ENCODE peak calls at places on chromosomes 4 and X, in four cellular contexts. M is adrenal gland, Q is cardiac muscle cell, R is PC-9. N is an unnamed sample.

GRCh38 chrX:28581522-28581921 is 5.7 kb upstream of the IL1RAPL1 start:
- DNase-seq in M (no peak), R (no peak), Q (no peak), N (no peak)

GRCh38 chr4:153207561-153207960 is 3.3 kb downstream of the TRIM2 start:
- DNase-seq in R (no peak), Q (peak; percentile 29), M (peak; percentile 82), N (no peak)

GRCh38 chr4:84167579-84167978 is 331.5 kb downstream of the NKX6-1 start:
- DNase-seq in Q (no peak), M (no peak), R (no peak), N (no peak)

GRCh38 chr4:38097818-38098217 is 137.6 kb downstream of the PTTG2 start:
- DNase-seq in M (no peak), R (no peak), Q (no peak), N (no peak)

GRCh38 chr4:47531241-47531953 is 46.3 kb downstream of the ATP10D start:
- DNase-seq in Q (peak; percentile 84), R (peak; percentile 85), M (no peak), N (no peak)

GRCh38 chr4:119729815-119730643 is 101.4 kb upstream of the PDE5A start:
- DNase-seq in R (peak; percentile 91), M (peak; percentile 76), Q (peak; percentile 73), N (no peak)

GRCh38 chrX:85108165-85108564 is 104.5 kb downstream of the APOOL start:
- DNase-seq in Q (no peak), M (no peak), R (no peak), N (no peak)

GRCh38 chrX:858542-859078 is 228.0 kb downstream of the SHOX start:
- DNase-seq in R (no peak), M (no peak), Q (no peak), N (no peak)

GRCh38 chr4:59925290-59925689 is 1274.8 kb upstream of the ADGRL3 start:
- DNase-seq in R (no peak), M (no peak), Q (no peak), N (no peak)

GRCh38 chr4:47650584-47651130 is 165.6 kb downstream of the ATP10D start:
- DNase-seq in Q (peak; percentile 55), M (no peak), R (no peak), N (no peak)

GRCh38 chr4:142656178-142656577 is 189.9 kb downstream of the INPP4B start:
- DNase-seq in M (no peak), R (no peak), Q (peak; percentile 14), N (no peak)

DNA sequence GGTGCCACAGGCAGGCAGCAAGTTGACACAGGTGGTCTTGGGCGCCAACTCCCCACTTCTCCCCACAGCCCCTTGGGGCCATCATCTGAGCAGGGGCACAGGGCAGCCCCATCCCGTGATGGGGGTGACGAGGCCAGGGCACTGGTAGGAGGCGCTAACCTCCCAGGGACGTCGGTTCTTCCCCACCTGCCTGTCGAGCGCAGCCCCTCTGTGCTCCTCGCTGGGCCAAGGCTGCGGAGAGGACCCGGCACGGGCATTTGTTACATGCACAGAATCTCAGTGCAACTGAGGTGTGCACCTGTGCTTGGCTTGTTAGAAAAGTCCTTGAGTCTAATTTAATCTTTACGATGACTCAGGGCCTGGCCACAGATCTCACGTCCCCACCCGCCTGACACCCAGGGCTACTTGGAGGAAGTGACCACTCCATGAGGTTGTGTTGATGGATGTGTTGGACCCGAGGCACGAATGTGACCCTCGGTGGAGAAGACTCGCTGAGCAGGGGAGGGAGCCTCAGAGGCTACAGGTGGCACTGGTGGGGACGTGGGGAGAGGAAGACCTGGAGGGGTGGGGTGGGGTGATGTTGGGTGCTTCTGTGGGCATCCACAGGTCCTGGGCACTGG is 3.1 kb upstream of the SH3TC1 start:
- DNase-seq in Q (no peak), M (no peak), R (peak; percentile 63), N (no peak)
- H3K4me1 ChIP-seq in Q (no peaks in the 10 kb centered on the region), M (no peaks in the 10 kb centered on the region), R (peaks cover 55% of the 10 kb centered on the region), N (no peaks in the 10 kb centered on the region)

DNA sequence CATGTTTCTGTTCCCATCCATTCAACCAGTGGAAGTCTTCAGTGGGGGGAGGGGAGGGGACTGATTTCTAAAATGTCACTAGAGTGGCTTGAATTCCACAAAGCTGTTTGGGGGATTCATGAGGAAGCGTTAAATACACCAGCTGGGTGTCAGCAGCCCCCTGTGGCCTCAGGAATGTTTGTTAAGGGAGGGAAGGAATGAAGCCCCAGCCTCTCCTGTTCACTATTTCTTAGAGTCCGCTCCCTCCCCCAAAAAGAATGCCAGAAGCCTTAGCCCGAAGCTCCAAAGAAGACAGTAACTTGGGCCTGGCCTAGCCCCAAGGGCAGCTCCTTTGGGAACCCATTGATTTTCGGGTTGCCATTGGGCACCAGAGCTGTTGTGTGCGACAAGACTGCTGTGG is 3.3 kb downstream of the SHROOM2 start:
- DNase-seq in R (no peak), Q (no peak), M (no peak), N (no peak)
- H3K4me3 ChIP-seq in R (no peak overlapping the region), Q (no peak overlapping the region), M (no peak overlapping the region), N (no peak overlapping the region)

GRCh38 chr4:3011456-3012220 is 48.3 kb downstream of the GRK4 start:
- DNase-seq in R (no peak), M (no peak), Q (no peak), N (no peak)
- H3K27ac ChIP-seq in R (no peak overlapping the region), M (no peak overlapping the region), Q (no peak overlapping the region), N (no peak overlapping the region)

DNA sequence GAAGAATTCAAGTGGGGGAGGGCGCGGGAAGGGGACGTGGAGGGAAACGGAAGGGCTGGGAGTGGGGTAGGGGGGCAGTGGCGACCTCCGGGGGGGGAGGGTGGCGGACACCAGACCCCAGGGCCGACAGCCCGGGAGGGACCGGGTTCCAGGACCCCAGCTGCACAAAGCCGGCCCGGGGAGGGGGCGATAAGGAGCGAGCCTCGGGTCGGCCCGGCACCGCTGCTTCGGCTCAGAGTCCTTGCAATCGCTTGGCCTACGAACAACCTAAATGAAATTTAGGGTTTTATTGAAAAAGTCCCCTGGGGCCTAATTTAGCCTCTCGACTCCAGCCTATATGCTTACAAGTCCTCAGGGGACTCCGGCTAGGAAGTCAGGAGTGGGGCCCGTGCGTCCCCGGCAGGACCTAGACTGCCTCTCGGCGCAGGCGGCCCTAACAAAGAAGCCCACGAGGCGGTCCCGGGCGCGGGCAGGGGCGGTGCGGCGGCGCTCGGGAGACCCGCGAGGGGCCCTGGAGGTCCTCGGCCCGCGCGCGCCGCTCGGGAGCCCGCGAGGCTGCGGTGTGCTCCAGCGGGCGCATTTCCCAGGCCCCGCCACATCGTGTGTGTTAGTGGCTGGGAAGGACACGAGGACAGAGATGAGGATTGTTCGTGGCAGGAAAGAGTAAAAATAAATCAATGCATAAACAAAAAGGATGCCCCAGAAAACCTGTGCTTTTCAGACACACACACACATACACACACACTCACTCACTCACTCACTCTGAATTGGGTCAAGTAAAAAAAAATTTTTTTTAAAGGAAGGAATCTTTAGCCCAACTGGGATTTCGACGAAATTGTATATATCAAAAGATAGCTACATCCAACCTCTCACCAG is 70.0 kb downstream of the MGST2 start:
- DNase-seq in R (no peak), Q (peak; percentile 43), M (peak; percentile 71), N (no peak)
- H3K4me1 ChIP-seq in R (no peaks in the 10 kb centered on the region), Q (peaks cover 60% of the 10 kb centered on the region), M (peaks cover 24% of the 10 kb centered on the region), N (peaks cover 13% of the 10 kb centered on the region)

DNA sequence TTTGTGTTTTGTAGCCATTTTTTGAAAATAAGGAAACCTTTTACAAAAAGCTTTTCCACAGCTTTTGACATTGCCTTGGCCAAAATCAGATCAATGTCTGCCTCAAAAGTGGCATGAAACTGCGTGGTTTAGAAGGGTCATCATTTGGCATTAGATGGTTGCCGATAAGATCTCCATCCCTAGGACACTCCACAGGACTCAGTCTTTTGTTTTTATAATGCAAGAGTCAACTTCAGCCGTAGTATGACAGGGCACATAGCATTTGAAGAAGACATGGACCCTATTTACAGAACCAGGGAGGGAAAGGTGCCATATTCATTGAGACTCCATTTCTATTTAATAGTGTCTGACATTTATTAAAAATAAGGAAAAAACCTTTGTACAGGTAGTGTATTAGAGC is 1.3 kb downstream of the RTL8A start:
- DNase-seq in R (no peak), Q (no peak), M (no peak), N (no peak)
- H3K4me3 ChIP-seq in R (peak overlapping the region; percentile 91), Q (peak overlapping the region; percentile 30), M (no peak overlapping the region), N (no peak overlapping the region)

DNA sequence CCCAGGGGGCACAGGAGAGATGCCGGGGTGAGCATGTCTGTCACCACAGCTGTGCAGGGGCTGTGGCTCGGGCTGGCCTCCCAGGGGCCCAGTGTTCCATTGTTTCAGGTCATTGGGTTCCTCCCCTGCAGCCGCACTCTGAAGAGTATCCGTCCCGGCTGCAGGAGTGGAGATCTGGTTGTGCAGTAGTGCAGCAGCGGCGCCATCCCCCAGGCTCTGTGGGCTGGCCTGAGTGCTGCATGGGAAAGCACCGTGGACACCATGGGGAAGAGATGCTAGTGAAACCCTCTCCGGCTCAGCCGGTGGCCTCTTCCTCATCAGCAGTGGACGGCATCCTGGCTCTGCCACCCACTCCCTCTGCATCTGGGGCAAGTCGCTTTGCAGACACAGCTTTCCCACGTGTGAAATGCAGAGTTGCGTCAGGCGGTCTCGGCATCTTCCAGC is 29.2 kb downstream of the TBC1D14 start:
- DNase-seq in M (no peak), R (no peak), Q (no peak), N (no peak)
- H3K27ac ChIP-seq in M (peak overlapping the region; percentile 56), R (no peak overlapping the region), Q (no peak overlapping the region), N (no peak overlapping the region)

N was measured in lung.